ENCODE peak calls at places on chromosome 19, in seven cellular contexts. One of them, this sample, is unnamed.

GRCh38 chr19:13070425-13071140 is 32.1 kb downstream of the LYL1 start:
- DNase-seq in body of pancreas: no peak
- DNase-seq in adrenal gland: no peak
- DNase-seq in A549: no peak
- DNase-seq in stomach: no peak
- DNase-seq in tibial nerve: no peak
- DNase-seq in IMR-90: no peak
- DNase-seq in this sample: no peak

GRCh38 chr19:11657307-11657706 is 60.0 kb downstream of the ZNF627 start:
- DNase-seq in adrenal gland: no peak
- DNase-seq in A549: no peak
- DNase-seq in body of pancreas: no peak
- DNase-seq in tibial nerve: no peak
- DNase-seq in IMR-90: no peak
- DNase-seq in stomach: no peak
- DNase-seq in this sample: no peak

GRCh38 chr19:47099576-47100050 is 14.0 kb downstream of the ZC3H4 start:
- DNase-seq in stomach: no peak
- DNase-seq in IMR-90: no peak
- DNase-seq in A549: no peak
- DNase-seq in tibial nerve: no peak
- DNase-seq in body of pancreas: no peak
- DNase-seq in adrenal gland: no peak
- DNase-seq in this sample: peak

GRCh38 chr19:8659905-8660304 is 29.5 kb downstream of the NFILZ start:
- DNase-seq in body of pancreas: no peak
- DNase-seq in A549: no peak
- DNase-seq in tibial nerve: no peak
- DNase-seq in stomach: no peak
- DNase-seq in adrenal gland: no peak
- DNase-seq in IMR-90: no peak
- DNase-seq in this sample: no peak

GRCh38 chr19:38708413-38709024 is 35.8 kb downstream of the CAPN12 start:
- DNase-seq in IMR-90: no peak
- DNase-seq in tibial nerve: no peak
- DNase-seq in body of pancreas: no peak
- DNase-seq in stomach: no peak
- DNase-seq in adrenal gland: no peak
- DNase-seq in A549: no peak
- DNase-seq in this sample: no peak

GRCh38 chr19:12789098-12789903 is 2.0 kb upstream of the JUNB start:
- DNase-seq in IMR-90: peak
- DNase-seq in stomach: no peak
- DNase-seq in A549: peak
- DNase-seq in adrenal gland: no peak
- DNase-seq in tibial nerve: no peak
- DNase-seq in body of pancreas: no peak
- DNase-seq in this sample: no peak

GRCh38 chr19:45508931-45509691 is 1.8 kb downstream of the VASP start:
- DNase-seq in IMR-90: peak
- DNase-seq in stomach: peak
- DNase-seq in body of pancreas: peak
- DNase-seq in tibial nerve: peak
- DNase-seq in A549: peak
- DNase-seq in adrenal gland: peak
- DNase-seq in this sample: peak

GRCh38 chr19:13132471-13133166 is 14.6 kb downstream of the NACC1 start:
- DNase-seq in body of pancreas: no peak
- DNase-seq in stomach: no peak
- DNase-seq in adrenal gland: no peak
- DNase-seq in tibial nerve: no peak
- DNase-seq in A549: no peak
- DNase-seq in IMR-90: peak
- DNase-seq in this sample: peak

GRCh38 chr19:45972944-45973525 is 630 bp downstream of the NOVA2 start:
- DNase-seq in stomach: no peak
- DNase-seq in tibial nerve: no peak
- DNase-seq in adrenal gland: no peak
- DNase-seq in body of pancreas: no peak
- DNase-seq in A549: no peak
- DNase-seq in IMR-90: no peak
- DNase-seq in this sample: no peak

GRCh38 chr19:44644391-44645016 is 794 bp downstream of the PVR start:
- DNase-seq in stomach: no peak
- DNase-seq in IMR-90: peak
- DNase-seq in A549: peak
- DNase-seq in adrenal gland: peak
- DNase-seq in body of pancreas: peak
- DNase-seq in tibial nerve: no peak
- DNase-seq in this sample: peak

GRCh38 chr19:30450101-30450500 is 77.9 kb downstream of the ZNF536 start:
- DNase-seq in IMR-90: no peak
- DNase-seq in adrenal gland: peak
- DNase-seq in tibial nerve: no peak
- DNase-seq in stomach: no peak
- DNase-seq in body of pancreas: no peak
- DNase-seq in A549: no peak
- DNase-seq in this sample: no peak

GRCh38 chr19:7902796-7903243 is 857 bp upstream of the MAP2K7 start:
- DNase-seq in tibial nerve: no peak
- DNase-seq in adrenal gland: no peak
- DNase-seq in A549: no peak
- DNase-seq in IMR-90: no peak
- DNase-seq in stomach: no peak
- DNase-seq in body of pancreas: peak
- DNase-seq in this sample: no peak

GRCh38 chr19:14369399-14370168 is 11.7 kb upstream of the ADGRE5 start:
- DNase-seq in A549: no peak
- DNase-seq in adrenal gland: no peak
- DNase-seq in stomach: no peak
- DNase-seq in tibial nerve: no peak
- DNase-seq in IMR-90: peak
- DNase-seq in body of pancreas: no peak
- DNase-seq in this sample: no peak

GRCh38 chr19:15430526-15431120 is 11.8 kb upstream of the AKAP8L start:
- DNase-seq in tibial nerve: no peak
- DNase-seq in adrenal gland: no peak
- DNase-seq in body of pancreas: no peak
- DNase-seq in stomach: no peak
- DNase-seq in A549: no peak
- DNase-seq in IMR-90: no peak
- DNase-seq in this sample: no peak

GRCh38 chr19:15427350-15427700 is 8.5 kb upstream of the AKAP8L start:
- DNase-seq in A549: no peak
- DNase-seq in adrenal gland: no peak
- DNase-seq in stomach: no peak
- DNase-seq in IMR-90: no peak
- DNase-seq in tibial nerve: no peak
- DNase-seq in body of pancreas: no peak
- DNase-seq in this sample: no peak

GRCh38 chr19:15429825-15430467 is 11.2 kb upstream of the AKAP8L start:
- DNase-seq in adrenal gland: no peak
- DNase-seq in A549: no peak
- DNase-seq in tibial nerve: no peak
- DNase-seq in IMR-90: no peak
- DNase-seq in stomach: no peak
- DNase-seq in body of pancreas: no peak
- DNase-seq in this sample: no peak

GRCh38 chr19:15427991-15428471 is 9.2 kb upstream of the AKAP8L start:
- DNase-seq in tibial nerve: no peak
- DNase-seq in IMR-90: no peak
- DNase-seq in stomach: no peak
- DNase-seq in body of pancreas: no peak
- DNase-seq in A549: no peak
- DNase-seq in adrenal gland: no peak
- DNase-seq in this sample: no peak

GRCh38 chr19:15428956-15429824 is 10.4 kb upstream of the AKAP8L start:
- DNase-seq in adrenal gland: no peak
- DNase-seq in stomach: no peak
- DNase-seq in A549: no peak
- DNase-seq in tibial nerve: no peak
- DNase-seq in IMR-90: no peak
- DNase-seq in body of pancreas: no peak
- DNase-seq in this sample: no peak
- TF ChIP-seq POLR2A in adrenal gland: no peak
- TF ChIP-seq POLR2A in stomach: no peak
- TF ChIP-seq POLR2A in A549: no peak
- TF ChIP-seq POLR2A in tibial nerve: no peak
- TF ChIP-seq POLR2A in IMR-90: no peak
- TF ChIP-seq POLR2A in body of pancreas: no peak
- TF ChIP-seq POLR2A in this sample: no peak

GRCh38 chr19:57578487-57579205 is at the start of gene ZNF416:
- DNase-seq in body of pancreas: peak
- DNase-seq in tibial nerve: peak
- DNase-seq in adrenal gland: peak
- DNase-seq in IMR-90: peak
- DNase-seq in stomach: peak
- DNase-seq in A549: peak
- DNase-seq in this sample: peak
- TF ChIP-seq POLR2A in body of pancreas: peak
- TF ChIP-seq POLR2A in tibial nerve: no peak
- TF ChIP-seq POLR2A in adrenal gland: no peak
- TF ChIP-seq POLR2A in IMR-90: no peak
- TF ChIP-seq POLR2A in stomach: no peak
- TF ChIP-seq POLR2A in A549: peak
- TF ChIP-seq POLR2A in this sample: peak

GRCh38 chr19:48637449-48637947 is 319 bp upstream of the DBP start:
- DNase-seq in tibial nerve: peak
- DNase-seq in stomach: peak
- DNase-seq in adrenal gland: peak
- DNase-seq in A549: peak
- DNase-seq in IMR-90: peak
- DNase-seq in body of pancreas: peak
- DNase-seq in this sample: peak
- TF ChIP-seq POLR2A in tibial nerve: peak
- TF ChIP-seq POLR2A in stomach: no peak
- TF ChIP-seq POLR2A in adrenal gland: no peak
- TF ChIP-seq POLR2A in A549: no peak
- TF ChIP-seq POLR2A in IMR-90: no peak
- TF ChIP-seq POLR2A in body of pancreas: no peak
- TF ChIP-seq POLR2A in this sample: no peak

GRCh38 chr19:55113570-55114039 is 3.8 kb downstream of the PPP1R12C start:
- DNase-seq in tibial nerve: peak
- DNase-seq in stomach: peak
- DNase-seq in adrenal gland: peak
- DNase-seq in body of pancreas: peak
- DNase-seq in IMR-90: peak
- DNase-seq in A549: peak
- DNase-seq in this sample: no peak
- TF ChIP-seq POLR2A in tibial nerve: no peak
- TF ChIP-seq POLR2A in stomach: no peak
- TF ChIP-seq POLR2A in adrenal gland: no peak
- TF ChIP-seq POLR2A in body of pancreas: no peak
- TF ChIP-seq POLR2A in IMR-90: peak
- TF ChIP-seq POLR2A in A549: no peak
- TF ChIP-seq POLR2A in this sample: no peak

DNA sequence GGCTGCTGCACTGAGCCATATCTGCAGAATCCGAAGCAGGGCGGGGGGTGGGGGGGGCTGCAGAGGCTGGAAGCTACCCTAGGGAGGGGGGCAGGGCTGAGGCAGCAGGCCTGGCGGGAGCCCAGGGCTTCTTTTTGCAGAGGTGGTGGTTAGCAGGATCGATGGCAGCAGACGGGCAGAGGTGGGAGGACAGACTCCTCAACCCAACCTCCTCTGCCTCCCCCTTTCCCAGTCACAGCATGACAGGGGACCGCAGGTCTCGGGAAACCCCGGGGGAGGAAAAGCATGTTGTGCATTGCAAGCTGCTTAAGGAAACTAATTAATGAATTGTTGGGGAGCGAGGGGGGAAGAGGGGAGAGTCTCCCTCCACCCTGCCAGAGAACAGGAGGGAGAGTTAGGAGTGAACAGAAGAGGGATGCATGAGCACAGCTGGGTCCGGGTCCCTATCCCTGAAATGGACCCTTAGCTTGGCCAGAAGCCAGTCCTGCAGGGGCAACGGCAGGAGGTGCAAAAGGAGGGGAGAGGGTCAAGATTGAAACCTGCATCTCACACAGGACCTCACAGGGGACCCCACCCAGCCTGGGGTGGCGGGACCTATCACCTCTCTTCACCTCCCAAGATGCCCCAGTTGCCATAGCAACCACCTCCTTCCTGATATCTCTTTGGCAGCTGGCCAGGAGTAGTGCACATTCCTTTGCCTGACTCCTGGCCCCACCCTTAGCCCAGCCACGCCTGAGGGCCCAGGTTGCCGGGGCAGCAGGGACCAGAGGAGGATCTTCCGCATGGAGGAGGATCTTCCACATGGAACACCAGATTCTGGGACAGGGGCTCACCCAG is 1.8 kb downstream of the FXYD7 start:
- DNase-seq in IMR-90: no peak
- DNase-seq in adrenal gland: peak
- DNase-seq in body of pancreas: peak
- DNase-seq in tibial nerve: no peak
- DNase-seq in stomach: peak
- DNase-seq in A549: peak
- DNase-seq in this sample: peak
- TF ChIP-seq POLR2A in IMR-90: no peak
- TF ChIP-seq POLR2A in adrenal gland: no peak
- TF ChIP-seq POLR2A in body of pancreas: no peak
- TF ChIP-seq POLR2A in tibial nerve: no peak
- TF ChIP-seq POLR2A in stomach: no peak
- TF ChIP-seq POLR2A in A549: no peak
- TF ChIP-seq POLR2A in this sample: no peak

GRCh38 chr19:4639531-4640246 is 373 bp downstream of the TNFAIP8L1 start:
- DNase-seq in adrenal gland: peak
- DNase-seq in IMR-90: no peak
- DNase-seq in stomach: no peak
- DNase-seq in body of pancreas: peak
- DNase-seq in A549: no peak
- DNase-seq in tibial nerve: no peak
- DNase-seq in this sample: peak
- TF ChIP-seq POLR2A in adrenal gland: no peak
- TF ChIP-seq POLR2A in IMR-90: no peak
- TF ChIP-seq POLR2A in stomach: no peak
- TF ChIP-seq POLR2A in body of pancreas: no peak
- TF ChIP-seq POLR2A in A549: peak
- TF ChIP-seq POLR2A in tibial nerve: no peak
- TF ChIP-seq POLR2A in this sample: no peak

GRCh38 chr19:4380254-4380727 is 20.1 kb downstream of the SH3GL1 start:
- DNase-seq in A549: no peak
- DNase-seq in adrenal gland: peak
- DNase-seq in stomach: no peak
- DNase-seq in IMR-90: no peak
- DNase-seq in body of pancreas: no peak
- DNase-seq in tibial nerve: no peak
- DNase-seq in this sample: no peak
- TF ChIP-seq POLR2A in A549: no peak
- TF ChIP-seq POLR2A in adrenal gland: no peak
- TF ChIP-seq POLR2A in stomach: no peak
- TF ChIP-seq POLR2A in IMR-90: no peak
- TF ChIP-seq POLR2A in body of pancreas: no peak
- TF ChIP-seq POLR2A in tibial nerve: no peak
- TF ChIP-seq POLR2A in this sample: no peak

This sample was measured in erythroblast.